ENCODE peak calls at places on chromosomes 6 and 20, in four cellular contexts. N is AG09319, H is astrocyte, G is BJ. J is an unnamed sample.
A peak's percentile ranks its signal among the peaks of the same experiment; 100 is the strongest.

GRCh38 chr6:151916075-151916474 is 108.6 kb downstream of the ESR1 start:
- DNase-seq in G (no peak), N (no peak), H (no peak), J (no peak)

GRCh38 chr6:2147737-2148448 is 97.5 kb downstream of the GMDS start:
- DNase-seq in G (peak; percentile 16), N (no peak), H (peak; percentile 36), J (no peak)

GRCh38 chr6:87200469-87201174 is 45.3 kb downstream of the ZNF292 start:
- DNase-seq in G (no peak), H (no peak), N (no peak), J (no peak)

GRCh38 chr6:137659871-137660270 is 165.7 kb upstream of the OLIG3 start:
- DNase-seq in H (no peak), G (no peak), N (no peak), J (no peak)

GRCh38 chr20:3712279-3712873 is at the start of gene SIGLEC1:
- DNase-seq in N (no peak), G (no peak), H (no peak), J (no peak)

GRCh38 chr6:33172307-33173227 is 19.7 kb downstream of the COL11A2 start:
- DNase-seq in N (no peak), G (no peak), H (peak; percentile 14), J (peak; percentile 69)

GRCh38 chr6:70956451-70957283 is at the start of gene B3GAT2:
- DNase-seq in G (no peak), H (peak; percentile 5), N (no peak), J (peak; percentile 32)

GRCh38 chr6:136526196-136526930 is 23.9 kb downstream of the MAP7 start:
- DNase-seq in G (no peak), N (no peak), H (peak; percentile 36), J (no peak)

GRCh38 chr20:50550531-50550930 is 40.3 kb downstream of the PTPN1 start:
- DNase-seq in H (no peak), N (no peak), G (no peak), J (no peak)

GRCh38 chr6:76435174-76435573 is 362.7 kb upstream of the IMPG1 start:
- DNase-seq in N (no peak), H (no peak), G (no peak), J (no peak)

DNA sequence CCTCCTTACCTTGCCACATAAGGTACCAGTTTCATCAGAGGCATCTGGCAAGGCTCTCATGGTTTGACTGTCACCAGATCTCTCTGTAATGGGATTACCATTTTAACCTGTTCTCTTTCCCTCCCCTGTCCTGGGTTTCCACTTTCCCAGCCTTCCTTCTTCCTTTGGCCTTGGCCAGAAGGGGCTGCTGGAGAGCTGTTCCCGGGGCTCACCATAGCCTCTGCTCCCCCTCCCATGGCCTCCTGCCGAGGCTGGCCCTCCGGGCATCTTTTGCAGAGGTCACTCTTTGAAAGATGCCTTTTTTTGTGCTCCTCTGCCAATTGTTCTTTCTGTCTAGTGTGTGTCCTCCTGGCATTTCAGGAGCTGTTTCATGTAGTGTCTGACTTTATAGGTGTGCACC is 100.7 kb upstream of the SCP2D1 start:
- DNase-seq in G (no peak), H (no peak), N (no peak), J (no peak)
- TF ChIP-seq CTCF in G (no peak), H (no peak), N (no peak), J (no peak)

GRCh38 chr6:122580731-122581130 is 29.5 kb upstream of the PKIB start:
- DNase-seq in H (peak; percentile 27), G (no peak), N (no peak), J (peak; percentile 2)
- TF ChIP-seq CTCF in H (no peak), G (no peak), N (no peak), J (peak; percentile 26)

GRCh38 chr6:161748535-161749386 is 474.9 kb upstream of the AGPAT4 start:
- DNase-seq in G (no peak), N (no peak), H (no peak), J (peak; percentile 41)
- TF ChIP-seq CTCF in G (no peak), N (peak; percentile 10), H (peak; percentile 46), J (no peak)

GRCh38 chr20:1227121-1227582 is 1.3 kb downstream of the RAD21L1 start:
- DNase-seq in G (no peak), N (no peak), H (no peak), J (no peak)
- TF ChIP-seq CTCF in G (no peak), N (no peak), H (no peak), J (no peak)

DNA sequence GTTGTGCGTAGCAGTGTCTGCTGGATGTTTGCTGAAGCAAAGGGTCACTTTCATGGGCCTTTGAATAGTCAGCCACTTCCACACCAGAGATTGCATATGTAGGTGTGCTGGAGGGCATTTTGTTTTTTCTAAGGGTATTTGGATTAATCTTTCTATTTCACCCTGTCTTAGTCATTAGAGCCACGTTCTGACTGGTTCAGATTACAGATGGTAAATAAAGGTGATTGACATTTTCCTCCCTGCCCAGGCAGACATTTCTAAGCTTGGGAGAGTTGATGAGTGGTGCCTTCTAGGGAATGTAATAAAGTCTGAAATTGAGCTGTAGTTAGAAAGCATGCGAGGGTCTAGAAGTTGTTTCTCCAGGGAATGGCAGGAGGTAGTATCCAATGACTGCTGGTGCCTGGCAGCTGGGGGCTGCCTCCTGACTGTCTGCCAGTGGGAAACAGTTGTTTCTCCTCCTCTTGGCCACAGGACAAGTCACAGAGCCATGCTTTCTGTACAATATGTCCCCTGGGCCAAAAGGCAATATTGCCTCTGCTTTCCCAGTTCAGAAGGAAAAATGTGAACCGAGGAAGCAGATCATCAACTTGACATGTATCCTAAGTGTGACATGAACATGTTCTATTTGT is 14.6 kb downstream of the EDN3 start:
- DNase-seq in G (no peak), N (no peak), H (no peak), J (no peak)
- TF ChIP-seq CTCF in G (no peak), N (no peak), H (no peak), J (no peak)

GRCh38 chr20:61742097-61742805 is 323.4 kb downstream of the TAF4 start:
- DNase-seq in N (no peak), G (no peak), H (no peak), J (no peak)
- TF ChIP-seq CTCF in N (no peak), G (no peak), H (no peak), J (no peak)

GRCh38 chr20:32497589-32498224 is 87.4 kb downstream of the NOL4L start:
- DNase-seq in N (no peak), G (no peak), H (no peak), J (no peak)
- TF ChIP-seq CTCF in N (no peak), G (no peak), H (no peak), J (no peak)